ENCODE peak calls at places on chromosomes 3 and 15, in seven cellular contexts. Q is ACHN; B is progenitor cell of endocrine pancreas; E is fibroblast of pulmonary artery; D is SIG-M5; A is cardiac fibroblast; I is stimulated activated CD4-positive, alpha-beta T cell treated with anti-CD3 and anti-CD28 coated beads, Interleukin-2, amount 100 ng/mL, for 48 hours. Z is an unnamed sample.

GRCh38 chr3:52299815-52300611 is 12.4 kb downstream of the GLYCTK start:
- DNase-seq in A (peak), I (no peak), E (peak), D (no peak), B (no peak), Q (no peak), Z (peak)

GRCh38 chr3:128006061-128006470 is 46.2 kb upstream of the SEC61A1 start:
- DNase-seq in D (no peak), B (no peak), I (no peak), E (no peak), A (no peak), Q (no peak), Z (no peak)

GRCh38 chr3:50256978-50257890 is 11.7 kb upstream of the SEMA3B start:
- DNase-seq in A (peak), I (no peak), D (no peak), Q (no peak), B (no peak), E (peak), Z (no peak)

GRCh38 chr15:31016446-31016915 is 25.1 kb upstream of the MTMR10 start:
- DNase-seq in E (peak), A (peak), I (no peak), Q (no peak), D (no peak), B (no peak), Z (peak)

GRCh38 chr3:36969540-36970432 is 23.1 kb downstream of the EPM2AIP1 start:
- DNase-seq in D (peak), Q (peak), E (peak), I (no peak), A (peak), B (no peak), Z (peak)

GRCh38 chr3:31165399-31165860 is 271.0 kb upstream of the GADL1 start:
- DNase-seq in E (peak), Q (no peak), B (no peak), D (no peak), I (no peak), A (peak), Z (no peak)

GRCh38 chr15:69209661-69210060 is 49.2 kb downstream of the GLCE start:
- DNase-seq in A (no peak), B (no peak), I (no peak), E (no peak), Q (no peak), D (no peak), Z (peak)

GRCh38 chr15:98154863-98155262 is 194.4 kb downstream of the ARRDC4 start:
- DNase-seq in A (peak), D (no peak), B (no peak), Q (no peak), E (peak), I (no peak), Z (peak)

GRCh38 chr15:83118291-83118827 is 10.9 kb downstream of the TM6SF1 start:
- DNase-seq in Q (no peak), B (no peak), E (no peak), D (no peak), I (no peak), A (no peak), Z (no peak)

GRCh38 chr3:42887084-42887483 is 11.4 kb upstream of the CYP8B1 start:
- DNase-seq in A (no peak), E (no peak), B (no peak), I (no peak), D (no peak), Q (no peak), Z (no peak)

GRCh38 chr3:11195201-11195600 is 40.9 kb downstream of the HRH1 start:
- DNase-seq in A (no peak), B (no peak), I (no peak), Q (no peak), D (no peak), E (no peak), Z (peak)

GRCh38 chr3:66408458-66408857 is 92.4 kb downstream of the LRIG1 start:
- DNase-seq in Q (no peak), E (no peak), D (no peak), I (no peak), B (no peak), A (no peak), Z (no peak)

GRCh38 chr3:141064255-141064926 is 13.2 kb downstream of the SPSB4 start:
- DNase-seq in Q (no peak), D (no peak), E (no peak), I (no peak), B (no peak), A (no peak), Z (no peak)

GRCh38 chr3:156792945-156793344 is 33.2 kb upstream of the LEKR1 start:
- DNase-seq in D (no peak), B (no peak), Q (no peak), I (no peak), E (no peak), A (peak), Z (no peak)

GRCh38 chr15:54462511-54462913 is 484.3 kb downstream of the UNC13C start:
- DNase-seq in B (no peak), A (no peak), E (no peak), Q (no peak), D (no peak), I (no peak), Z (no peak)

GRCh38 chr15:100726070-100726420 is 123.7 kb downstream of the ASB7 start:
- DNase-seq in E (no peak), Q (no peak), I (no peak), B (no peak), A (no peak), D (no peak), Z (no peak)

GRCh38 chr15:100111103-100112060 is 230.4 kb downstream of the ADAMTS17 start:
- DNase-seq in Q (peak), I (peak), A (peak), E (peak), D (no peak), B (no peak), Z (peak)

GRCh38 chr15:38745136-38745535 is 180.5 kb upstream of the RASGRP1 start:
- DNase-seq in E (no peak), A (no peak), D (no peak), I (no peak), B (no peak), Q (no peak), Z (peak)

GRCh38 chr3:5019411-5020261 is 40.4 kb downstream of the BHLHE40 start:
- DNase-seq in B (no peak), I (peak), D (no peak), Q (no peak), E (no peak), A (no peak), Z (no peak)

GRCh38 chr15:31391687-31392671 is 65.3 kb downstream of the KLF13 start:
- DNase-seq in B (peak), E (peak), I (peak), D (no peak), Q (peak), A (peak), Z (peak)

GRCh38 chr15:95326689-95327525 is 1003.6 kb upstream of the NR2F2 start:
- DNase-seq in A (peak), Q (no peak), I (no peak), D (no peak), B (peak), E (peak), Z (peak)

GRCh38 chr15:33160054-33160453 is 34.5 kb downstream of the FMN1 start:
- DNase-seq in E (no peak), B (no peak), A (no peak), D (no peak), Q (no peak), I (no peak), Z (peak)

GRCh38 chr3:71599416-71599815 is 15.9 kb upstream of the FOXP1 start:
- DNase-seq in I (no peak), A (peak), E (no peak), B (no peak), Q (no peak), D (no peak), Z (peak)

GRCh38 chr3:171810278-171811058 is at the start of gene PLD1:
- DNase-seq in A (peak), D (no peak), B (peak), I (peak), Q (peak), E (peak), Z (no peak)

GRCh38 chr15:58247803-58248503 is 109.8 kb downstream of the AQP9 start:
- DNase-seq in I (no peak), B (no peak), A (no peak), D (peak), Q (no peak), E (peak), Z (peak)

GRCh38 chr3:134311265-134311664 is 60.6 kb upstream of the RYK start:
- DNase-seq in B (no peak), I (no peak), D (no peak), Q (no peak), A (peak), E (no peak), Z (peak)

GRCh38 chr3:121473001-121473400 is 72.8 kb downstream of the POLQ start:
- DNase-seq in Q (no peak), D (no peak), A (no peak), E (no peak), I (no peak), B (no peak), Z (peak)

GRCh38 chr3:55646121-55646520 is 159.0 kb upstream of the WNT5A start:
- DNase-seq in D (no peak), E (no peak), I (no peak), Q (no peak), B (no peak), A (no peak), Z (no peak)

GRCh38 chr3:177109688-177110087 is 87.6 kb downstream of the TBL1XR1 start:
- DNase-seq in A (no peak), E (no peak), D (no peak), Q (no peak), B (no peak), I (no peak), Z (no peak)

GRCh38 chr3:99780749-99781148 is 36.9 kb upstream of the CMSS1 start:
- DNase-seq in E (no peak), Q (no peak), A (no peak), D (no peak), B (no peak), I (no peak), Z (peak)

GRCh38 chr15:70799667-70800450 is 36.5 kb upstream of the UACA start:
- DNase-seq in Q (peak), E (peak), I (no peak), B (no peak), A (peak), D (no peak), Z (peak)

GRCh38 chr3:154421067-154421466 is 8.9 kb downstream of the GPR149 start:
- DNase-seq in E (peak), B (peak), D (no peak), I (no peak), A (peak), Q (peak), Z (peak)

GRCh38 chr15:25883860-25884259 is 20.7 kb upstream of the ATP10A start:
- DNase-seq in A (peak), B (no peak), Q (peak), I (no peak), D (no peak), E (peak), Z (peak)

GRCh38 chr3:123448503-123449091 is at the start of gene ADCY5:
- DNase-seq in Q (no peak), E (no peak), D (no peak), B (no peak), A (no peak), I (no peak), Z (no peak)

GRCh38 chr15:28962851-28963710 is 77.3 kb downstream of the APBA2 start:
- DNase-seq in D (no peak), Q (no peak), I (no peak), A (no peak), E (no peak), B (no peak), Z (peak)

GRCh38 chr15:32682569-32682968 is 35.2 kb upstream of the GREM1 start:
- DNase-seq in I (no peak), Q (peak), B (no peak), D (no peak), E (peak), A (peak), Z (peak)

GRCh38 chr3:15796771-15797599 is 794 bp downstream of the ANKRD28 start:
- DNase-seq in B (no peak), Q (peak), A (peak), E (peak), D (no peak), I (no peak), Z (peak)

GRCh38 chr3:139202226-139202958 is 141.4 kb upstream of the MRPS22 start:
- DNase-seq in I (no peak), E (no peak), Q (peak), B (no peak), D (no peak), A (no peak), Z (peak)

GRCh38 chr3:174821477-174821876 is 37.7 kb upstream of the NAALADL2 start:
- DNase-seq in D (no peak), B (no peak), Q (no peak), I (no peak), A (peak), E (peak), Z (peak)

GRCh38 chr15:70856884-70857546 is 3.1 kb upstream of the LARP6 start:
- DNase-seq in D (no peak), B (no peak), A (peak), I (no peak), Q (peak), E (peak), Z (peak)

Z was measured in myocyte.